ENCODE peak calls at places on chromosomes 16 and 17, in ten cellular contexts. W is neural progenitor cell, A is lower lobe of right lung, K is BE2C, E is AG04450, O is type B pancreatic cell, H is LNCaP clone FGC, Q is psoas muscle, Z is coronary artery, B is pancreas. C is an unnamed sample.

GRCh38 chr16:75138636-75139035 is 9.7 kb upstream of the ZFP1 start:
- DNase-seq in E (no peak), Q (no peak), B (no peak), A (no peak), H (no peak), O (no peak), K (peak), W (no peak), Z (no peak), C (no peak)

GRCh38 chr16:79658301-79659001 is 57.9 kb upstream of the MAF start:
- DNase-seq in A (no peak), K (no peak), O (no peak), E (peak), Z (no peak), Q (peak), W (peak), B (no peak), H (no peak), C (peak)

GRCh38 chr16:4404247-4404966 is 12.0 kb downstream of the CORO7 start:
- DNase-seq in O (no peak), A (peak), Z (no peak), H (no peak), K (peak), Q (no peak), W (peak), B (no peak), E (no peak), C (peak)

GRCh38 chr16:4859190-4859899 is 12.1 kb downstream of the UBN1 start:
- DNase-seq in A (no peak), K (no peak), E (no peak), Q (no peak), W (no peak), O (no peak), Z (peak), H (no peak), B (no peak), C (no peak)

GRCh38 chr16:74651841-74652240 is 14.8 kb downstream of the RFWD3 start:
- DNase-seq in E (no peak), H (no peak), Z (no peak), A (no peak), K (no peak), O (no peak), Q (no peak), W (no peak), B (no peak), C (no peak)

GRCh38 chr17:38693700-38694329 is 11.3 kb upstream of the MLLT6 start:
- DNase-seq in B (peak), W (no peak), O (no peak), E (no peak), K (peak), H (peak), Q (peak), A (peak), Z (peak), C (no peak)

GRCh38 chr17:12985431-12986285 is 32.2 kb downstream of the ELAC2 start:
- DNase-seq in E (no peak), Z (no peak), K (no peak), H (no peak), Q (no peak), A (no peak), B (no peak), W (no peak), O (no peak), C (no peak)

GRCh38 chr16:3945751-3946603 is 65.5 kb upstream of the CREBBP start:
- DNase-seq in Q (peak), O (no peak), W (no peak), Z (peak), K (no peak), B (no peak), E (peak), A (peak), H (no peak), C (peak)

GRCh38 chr17:45368661-45369060 is 51.8 kb upstream of the MAP3K14 start:
- DNase-seq in Z (no peak), A (no peak), E (peak), O (no peak), B (no peak), Q (no peak), W (no peak), K (no peak), H (no peak), C (no peak)

GRCh38 chr17:4739122-4740024 is at the start of the genes CXCL16 and ZMYND15:
- DNase-seq in E (no peak), Z (no peak), A (peak), Q (peak), B (no peak), W (peak), H (no peak), O (no peak), K (peak), C (peak)

GRCh38 chr16:3047387-3047720 is 993 bp downstream of the MMP25 start:
- DNase-seq in B (no peak), W (no peak), K (no peak), Q (no peak), O (no peak), H (no peak), E (no peak), A (no peak), Z (no peak), C (no peak)

GRCh38 chr17:30212750-30213149 is 22.7 kb downstream of the SLC6A4 start:
- DNase-seq in K (no peak), B (no peak), A (no peak), H (no peak), Q (no peak), W (no peak), E (no peak), O (no peak), Z (peak), C (no peak)

GRCh38 chr17:9177212-9177611 is 155.9 kb downstream of the NTN1 start:
- DNase-seq in E (no peak), B (no peak), A (no peak), K (no peak), H (no peak), O (no peak), W (no peak), Q (no peak), Z (no peak), C (no peak)

GRCh38 chr17:81398855-81399451 is 3.7 kb downstream of the BAHCC1 start:
- DNase-seq in O (no peak), B (no peak), Z (no peak), A (no peak), Q (no peak), K (no peak), W (peak), H (no peak), E (no peak), C (no peak)

GRCh38 chr17:81396278-81396721 is 1.0 kb downstream of the BAHCC1 start:
- DNase-seq in E (no peak), Z (no peak), Q (no peak), A (no peak), B (no peak), K (peak), W (no peak), H (no peak), O (no peak), C (no peak)

GRCh38 chr17:81398170-81398854 is 3.1 kb downstream of the BAHCC1 start:
- DNase-seq in H (no peak), A (no peak), O (no peak), W (peak), B (no peak), Q (peak), K (no peak), E (no peak), Z (no peak), C (no peak)

GRCh38 chr17:81396722-81397313 is 1.6 kb downstream of the BAHCC1 start:
- DNase-seq in O (no peak), H (no peak), K (peak), B (no peak), W (peak), Q (peak), E (no peak), A (no peak), Z (no peak), C (no peak)

DNA sequence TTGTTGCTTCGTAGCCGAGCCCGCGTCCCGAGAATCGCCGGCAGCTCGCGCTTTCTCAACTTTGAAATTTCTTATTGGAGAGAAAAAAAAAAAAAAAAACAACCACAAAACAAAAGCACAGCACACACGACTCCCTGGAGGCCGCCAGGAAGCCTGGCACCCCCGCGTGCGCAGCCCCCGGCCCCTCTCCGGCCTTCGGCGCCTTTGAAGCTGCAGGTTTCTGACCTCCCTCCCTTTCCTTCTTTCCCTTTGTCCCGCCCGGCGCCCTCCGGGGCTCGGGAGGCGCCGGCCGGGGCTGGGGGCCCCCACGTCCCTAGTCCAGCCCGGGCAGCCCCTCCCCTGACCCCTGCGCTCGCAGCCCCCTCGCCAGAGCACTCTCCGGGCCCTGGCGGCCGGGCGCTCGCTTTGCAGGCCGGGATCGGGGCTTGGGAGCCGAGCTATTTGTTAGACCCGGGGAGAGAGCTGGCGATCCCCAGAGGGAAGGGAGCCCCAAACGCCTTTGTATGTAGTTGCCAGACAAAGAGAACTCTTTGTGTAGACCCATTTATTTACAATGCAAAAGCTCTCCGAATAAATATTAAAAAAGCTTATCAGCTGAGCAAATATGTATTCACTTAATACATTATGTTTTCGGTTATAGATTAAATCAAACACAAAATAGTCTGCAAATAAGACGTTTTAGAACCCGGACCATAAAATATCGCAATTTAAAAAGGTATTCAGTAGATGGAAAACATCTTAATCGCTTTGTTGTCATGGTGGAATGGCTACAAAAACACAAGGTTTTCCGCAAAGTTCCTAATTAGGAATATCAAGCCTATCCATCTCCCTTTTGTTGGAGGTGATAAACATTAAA is 2.3 kb downstream of the BAHCC1 start:
- DNase-seq in H (no peak), B (no peak), Z (no peak), K (peak), W (peak), O (peak), A (no peak), E (no peak), Q (peak), C (no peak)
- TF ChIP-seq CTCF in H (no peak), B (no peak), Z (no peak), K (peak), W (peak), O (peak), A (peak), E (peak), Q (peak), C (peak)

GRCh38 chr17:57110152-57110542 is 25.1 kb downstream of the AKAP1 start:
- DNase-seq in H (peak), O (no peak), W (no peak), Q (peak), B (no peak), A (no peak), E (no peak), K (no peak), Z (no peak), C (no peak)
- TF ChIP-seq CTCF in H (no peak), O (peak), W (no peak), Q (no peak), B (no peak), A (no peak), E (no peak), K (no peak), Z (no peak), C (no peak)

GRCh38 chr16:81521141-81521626 is 76.6 kb downstream of the CMIP start:
- DNase-seq in B (no peak), Q (no peak), W (no peak), Z (no peak), K (no peak), E (no peak), H (no peak), O (no peak), A (peak), C (no peak)
- TF ChIP-seq CTCF in B (no peak), Q (no peak), W (no peak), Z (no peak), K (no peak), E (no peak), H (no peak), O (no peak), A (no peak), C (no peak)

GRCh38 chr17:55717898-55718735 is 4.5 kb downstream of the TMEM100 start:
- DNase-seq in B (peak), A (peak), K (peak), Z (no peak), E (peak), H (peak), Q (peak), O (peak), W (peak), C (peak)

GRCh38 chr17:55723488-55723848 is 804 bp upstream of the TMEM100 start:
- DNase-seq in K (no peak), O (no peak), W (no peak), A (no peak), E (no peak), Z (no peak), H (no peak), Q (no peak), B (no peak), C (no peak)

GRCh38 chr17:55722742-55723487 is at the start of gene TMEM100:
- DNase-seq in B (no peak), Q (peak), O (no peak), Z (no peak), W (no peak), E (peak), A (no peak), K (peak), H (no peak), C (no peak)

GRCh38 chr17:55722016-55722706 is 503 bp downstream of the TMEM100 start:
- DNase-seq in Q (no peak), K (no peak), W (no peak), Z (no peak), O (no peak), A (no peak), B (no peak), H (no peak), E (no peak), C (no peak)

DNA sequence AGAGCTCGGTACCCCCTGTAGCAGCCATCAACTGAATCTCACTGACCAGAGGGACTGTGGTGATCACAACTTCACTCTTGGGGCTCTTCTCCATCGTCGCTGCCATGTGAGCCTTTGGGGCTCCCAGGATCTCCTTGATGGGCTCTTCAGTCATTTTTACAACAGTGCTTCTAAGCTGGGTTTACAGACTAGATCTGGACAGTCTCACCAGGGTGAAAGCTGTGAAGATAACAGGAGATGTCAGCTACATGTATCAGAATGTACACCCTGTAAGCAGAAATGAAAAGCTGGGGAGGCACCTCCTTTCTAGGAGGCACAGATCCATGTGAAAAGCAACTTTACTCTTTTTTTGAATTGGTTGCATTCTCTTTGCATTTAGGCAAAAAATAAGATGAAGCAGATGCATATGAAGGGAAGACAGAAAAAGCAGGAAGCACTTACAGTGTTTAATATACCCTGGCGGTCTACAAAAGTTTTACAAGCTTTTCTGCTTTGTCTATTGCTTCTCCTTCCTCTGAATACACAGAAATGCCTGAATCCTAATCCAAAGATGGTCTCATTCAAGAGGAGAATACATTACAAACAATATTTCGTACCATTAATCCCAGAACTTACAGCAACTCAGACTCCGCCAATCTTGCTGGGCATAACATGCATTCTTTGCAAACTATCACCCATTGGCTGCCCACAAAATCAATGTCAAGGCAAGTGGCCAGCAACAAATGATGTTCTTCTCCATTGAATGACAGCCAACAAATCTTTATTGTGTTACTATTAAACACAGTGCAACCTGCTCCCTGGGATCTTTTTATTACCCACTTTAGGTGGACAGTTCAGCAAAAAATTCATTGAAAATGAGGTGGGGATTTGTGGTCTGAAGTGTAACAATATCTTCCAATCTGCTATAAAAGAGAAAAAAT is 1.5 kb downstream of the TMEM100 start:
- DNase-seq in E (no peak), Z (no peak), Q (no peak), W (no peak), A (no peak), B (no peak), O (no peak), H (peak), K (no peak), C (no peak)
- TF ChIP-seq CTCF in E (no peak), Z (no peak), Q (no peak), W (no peak), A (no peak), B (no peak), O (no peak), H (no peak), K (no peak), C (no peak)

GRCh38 chr16:7083086-7083485 is 249.6 kb upstream of the RBFOX1 start:
- DNase-seq in H (no peak), B (no peak), A (no peak), O (no peak), E (no peak), Z (no peak), W (no peak), K (no peak), Q (no peak), C (no peak)

GRCh38 chr16:7090628-7091115 is 242.0 kb upstream of the RBFOX1 start:
- DNase-seq in E (no peak), Q (no peak), A (no peak), B (no peak), K (no peak), H (no peak), O (no peak), Z (no peak), W (peak), C (no peak)

GRCh38 chr16:7085776-7086175 is 246.9 kb upstream of the RBFOX1 start:
- DNase-seq in Z (no peak), E (no peak), Q (no peak), B (no peak), O (no peak), A (no peak), K (no peak), W (no peak), H (no peak), C (no peak)

GRCh38 chr16:7086842-7087616 is 245.6 kb upstream of the RBFOX1 start:
- DNase-seq in A (no peak), H (no peak), Q (peak), B (no peak), O (peak), W (peak), Z (no peak), K (peak), E (no peak), C (no peak)
- TF ChIP-seq CTCF in A (no peak), H (peak), Q (peak), B (no peak), O (peak), W (peak), Z (no peak), K (no peak), E (no peak), C (no peak)

GRCh38 chr17:3043737-3044365 is 19.6 kb downstream of the OR1D5 start:
- DNase-seq in A (no peak), B (no peak), K (peak), Z (peak), Q (no peak), E (no peak), H (no peak), O (no peak), W (peak), C (peak)
- TF ChIP-seq CTCF in A (no peak), B (no peak), K (peak), Z (no peak), Q (no peak), E (no peak), H (peak), O (peak), W (peak), C (peak)

GRCh38 chr17:76735006-76735405 is 2.1 kb downstream of the SRSF2 start:
- DNase-seq in O (no peak), B (no peak), Z (no peak), K (no peak), Q (no peak), E (no peak), H (no peak), A (no peak), W (peak), C (no peak)

GRCh38 chr17:76737082-76737675 is at the start of gene SRSF2:
- DNase-seq in H (peak), W (peak), K (peak), E (peak), O (peak), Q (peak), A (peak), B (peak), Z (peak), C (peak)

GRCh38 chr17:76737676-76738467 is at the start of gene MFSD11:
- DNase-seq in W (peak), B (peak), Z (no peak), O (peak), E (peak), Q (peak), A (peak), K (peak), H (peak), C (peak)

GRCh38 chr17:76735586-76736348 is 1.4 kb downstream of the SRSF2 start:
- DNase-seq in O (no peak), Z (no peak), B (no peak), Q (no peak), W (no peak), H (no peak), E (no peak), A (no peak), K (no peak), C (no peak)

GRCh38 chr17:76736349-76737081 is 616 bp downstream of the SRSF2 start:
- DNase-seq in H (peak), Q (peak), K (peak), Z (peak), B (peak), A (peak), W (peak), E (no peak), O (peak), C (peak)
- TF ChIP-seq CTCF in H (peak), Q (no peak), K (peak), Z (no peak), B (no peak), A (peak), W (peak), E (peak), O (no peak), C (no peak)

GRCh38 chr17:81189670-81190530 is 23.9 kb upstream of the AATK start:
- DNase-seq in B (no peak), H (no peak), Z (no peak), O (no peak), Q (peak), K (no peak), A (no peak), W (peak), E (no peak), C (no peak)
- TF ChIP-seq CTCF in B (no peak), H (no peak), Z (no peak), O (peak), Q (no peak), K (peak), A (peak), W (peak), E (no peak), C (peak)

GRCh38 chr16:71721066-71721740 is 3.3 kb downstream of the PHLPP2 start:
- DNase-seq in A (no peak), E (no peak), H (no peak), Q (no peak), W (no peak), B (no peak), K (no peak), O (no peak), Z (no peak), C (no peak)

GRCh38 chr16:71726491-71727319 is 2.2 kb upstream of the PHLPP2 start:
- DNase-seq in Q (no peak), K (no peak), O (no peak), B (no peak), A (no peak), Z (no peak), H (no peak), E (no peak), W (no peak), C (no peak)

GRCh38 chr16:71723537-71724319 is 773 bp downstream of the PHLPP2 start:
- DNase-seq in W (peak), Q (peak), H (peak), O (peak), K (peak), E (no peak), A (peak), Z (peak), B (peak), C (peak)

GRCh38 chr16:71722801-71723536 is 1.5 kb downstream of the PHLPP2 start:
- DNase-seq in A (peak), H (peak), Q (peak), K (peak), B (peak), E (no peak), O (peak), Z (peak), W (peak), C (peak)

DNA sequence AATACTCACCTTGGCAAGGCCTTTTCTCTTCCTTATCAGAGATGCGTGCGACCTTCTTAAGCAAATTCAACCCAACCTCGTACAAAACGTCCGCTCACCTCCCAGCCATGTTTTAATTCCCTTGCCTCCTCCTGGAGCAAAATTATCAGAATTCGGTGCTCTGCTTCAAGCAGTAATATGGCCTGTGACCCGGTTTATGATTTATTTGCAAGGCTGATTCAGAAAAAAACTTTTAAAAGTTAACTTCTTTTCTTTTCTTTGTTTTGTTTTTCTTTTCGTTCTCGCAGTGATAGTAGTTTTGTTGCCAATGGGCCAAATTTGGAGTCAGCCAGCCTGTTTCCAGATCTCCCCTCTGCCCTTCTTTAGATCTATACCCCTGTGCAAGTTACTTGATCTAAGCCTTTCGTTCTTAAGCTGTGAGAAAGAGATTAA is at the start of gene PHLPP2:
- DNase-seq in E (no peak), O (no peak), H (no peak), W (no peak), B (no peak), Q (no peak), K (no peak), A (no peak), Z (no peak), C (no peak)
- TF ChIP-seq CTCF in E (no peak), O (no peak), H (no peak), W (no peak), B (no peak), Q (no peak), K (no peak), A (no peak), Z (no peak), C (no peak)

GRCh38 chr17:50620237-50620636 is 14.4 kb upstream of the ABCC3 start:
- DNase-seq in E (no peak), Q (no peak), W (no peak), O (no peak), K (no peak), Z (no peak), B (no peak), A (no peak), H (no peak), C (no peak)
- TF ChIP-seq CTCF in E (no peak), Q (no peak), W (no peak), O (no peak), K (no peak), Z (no peak), B (no peak), A (no peak), H (no peak), C (no peak)

C was measured in osteocyte.